ENCODE peak calls at places on chromosomes 2 and 18, in ten cellular contexts. L, F, G, W, Z, B, K, O, Q and J are unnamed samples.

GRCh38 chr2:236715511-236715961 is 145.9 kb downstream of the ACKR3 start:
- DNase-seq in G (no peak), W (peak; percentile 54), Q (no peak), K (peak; percentile 76), F (no peak), B (peak; percentile 76), L (no peak), Z (peak; percentile 32), O (peak; percentile 17), J (no peak)

GRCh38 chr2:166184789-166185188 is 57.0 kb upstream of the SCN1A start:
- DNase-seq in B (no peak), W (no peak), O (no peak), F (no peak), L (no peak), K (no peak), Z (no peak), G (no peak), Q (no peak), J (no peak)

GRCh38 chr2:179332903-179333302 is 68.3 kb upstream of the SESTD1 start:
- DNase-seq in W (no peak), O (no peak), F (no peak), Q (no peak), G (no peak), Z (no peak), L (no peak), K (no peak), B (no peak), J (no peak)

GRCh38 chr2:81073412-81073811 is 768.9 kb upstream of the LRRTM1 start:
- DNase-seq in Z (no peak), Q (no peak), B (no peak), F (no peak), K (no peak), G (no peak), O (no peak), L (no peak), W (no peak), J (no peak)

GRCh38 chr2:224412064-224412921 is 10.4 kb upstream of the FAM124B start:
- DNase-seq in B (peak; percentile 75), Q (no peak), F (no peak), L (no peak), G (no peak), K (no peak), W (no peak), Z (no peak), O (no peak), J (no peak)

GRCh38 chr2:238504181-238504711 is 77.5 kb downstream of the ASB1 start:
- DNase-seq in G (no peak), K (peak; percentile 58), O (no peak), B (peak; percentile 38), Q (no peak), L (no peak), Z (no peak), F (no peak), W (no peak), J (no peak)

GRCh38 chr2:132824716-132825115 is 154.7 kb upstream of the LYPD1 start:
- DNase-seq in Z (no peak), O (no peak), L (no peak), K (no peak), G (no peak), F (no peak), Q (peak; percentile 76), B (no peak), W (no peak), J (no peak)

GRCh38 chr2:111049792-111050640 is 70.7 kb upstream of the BCL2L11 start:
- DNase-seq in Q (no peak), B (no peak), W (no peak), F (peak; percentile 41), L (peak; percentile 77), Z (no peak), G (no peak), K (no peak), O (no peak), J (no peak)

GRCh38 chr2:196233033-196233807 is 61.8 kb upstream of the STK17B start:
- DNase-seq in L (no peak), F (no peak), K (no peak), G (peak; percentile 5), Z (peak; percentile 39), O (no peak), W (no peak), Q (peak; percentile 52), B (no peak), J (peak; percentile 58)

GRCh38 chr18:2573408-2573807 is 2.1 kb downstream of the NDC80 start:
- DNase-seq in W (no peak), Z (no peak), B (no peak), O (no peak), Q (no peak), G (no peak), F (no peak), K (no peak), L (no peak), J (no peak)

GRCh38 chr2:66577331-66578041 is 142.6 kb downstream of the MEIS1 start:
- DNase-seq in Q (no peak), F (no peak), G (peak; percentile 28), B (no peak), L (no peak), O (no peak), Z (peak; percentile 26), K (no peak), W (peak; percentile 22), J (no peak)

GRCh38 chr2:98685930-98686887 is 44.7 kb downstream of the MGAT4A start:
- DNase-seq in F (no peak), G (no peak), L (no peak), Z (no peak), O (no peak), K (no peak), W (no peak), Q (no peak), B (no peak), J (no peak)

GRCh38 chr2:241508240-241508509 is 209 bp downstream of the STK25 start:
- DNase-seq in G (no peak), F (no peak), Q (no peak), W (no peak), B (no peak), L (no peak), K (no peak), Z (no peak), O (peak; percentile 76), J (no peak)

GRCh38 chr2:240201861-240202260 is 61.4 kb upstream of the OTOS start:
- DNase-seq in K (no peak), L (no peak), O (no peak), B (peak; percentile 13), F (no peak), Z (no peak), W (no peak), G (no peak), Q (no peak), J (no peak)